ENCODE peak calls at places on chromosome 16, in seven cellular contexts. F is D341Med; N is astrocyte of the cerebellum; L is CD4-positive, alpha-beta memory T cell; B is WTC11; X is GM12892; T is NCI-H146. P is an unnamed sample.

GRCh38 chr16:6018848-6019489 is 921.4 kb upstream of the EEF2KMT start:
- DNase-seq in L (no peak), T (no peak), N (no peak), B (no peak), F (peak; percentile 30), X (no peak), P (peak; percentile 46)

GRCh38 chr16:2713985-2714774 is 5.8 kb downstream of the PRSS27 start:
- DNase-seq in T (peak; percentile 74), N (no peak), F (no peak), X (no peak), L (no peak), B (no peak), P (no peak)

GRCh38 chr16:4086153-4086552 is 30.1 kb downstream of the ADCY9 start:
- DNase-seq in T (no peak), L (no peak), X (no peak), B (no peak), N (no peak), F (no peak), P (no peak)

GRCh38 chr16:17397499-17397891 is 73.3 kb downstream of the XYLT1 start:
- DNase-seq in T (no peak), B (no peak), L (peak; percentile 48), F (no peak), X (no peak), N (no peak), P (no peak)

GRCh38 chr16:57859331-57859730 is 57.0 kb upstream of the KIFC3 start:
- DNase-seq in T (no peak), F (peak; percentile 48), L (no peak), X (no peak), B (peak; percentile 41), N (no peak), P (peak; percentile 38)

GRCh38 chr16:68065716-68066305 is 19.4 kb upstream of the NFATC3 start:
- DNase-seq in B (no peak), X (no peak), N (peak; percentile 45), T (no peak), F (no peak), L (no peak), P (no peak)

GRCh38 chr16:89949121-89949742 is 677 bp downstream of the DEF8 start:
- DNase-seq in F (peak; percentile 72), T (no peak), X (no peak), B (no peak), L (no peak), N (no peak), P (no peak)

GRCh38 chr16:26787924-26788323 is 278.8 kb upstream of the C16orf82 start:
- DNase-seq in B (no peak), F (no peak), L (no peak), N (no peak), X (no peak), T (no peak), P (no peak)

GRCh38 chr16:10581507-10581906 is 1.1 kb upstream of the EMP2 start:
- DNase-seq in B (no peak), X (no peak), N (no peak), L (no peak), T (no peak), F (no peak), P (no peak)

GRCh38 chr16:87227651-87228015 is 89.6 kb downstream of the C16orf95 start:
- DNase-seq in X (no peak), L (no peak), B (no peak), T (no peak), N (no peak), F (no peak), P (no peak)

GRCh38 chr16:58847902-58848661 is 114.0 kb upstream of the GOT2 start:
- DNase-seq in N (no peak), L (no peak), F (no peak), B (no peak), X (no peak), T (no peak), P (no peak)

GRCh38 chr16:29029168-29029994 is 44.5 kb downstream of the LAT start:
- DNase-seq in L (no peak), F (no peak), N (peak; percentile 81), T (no peak), B (peak; percentile 32), X (no peak), P (peak; percentile 82)

GRCh38 chr16:11308493-11309283 is 27.6 kb upstream of the PRM1 start:
- DNase-seq in N (no peak), F (no peak), X (peak; percentile 50), L (no peak), B (peak; percentile 41), T (no peak), P (no peak)

GRCh38 chr16:89519881-89520280 is 11.7 kb downstream of the SPG7 start:
- DNase-seq in N (no peak), X (no peak), F (no peak), L (no peak), B (no peak), T (no peak), P (no peak)

GRCh38 chr16:17830651-17831050 is 359.9 kb upstream of the XYLT1 start:
- DNase-seq in L (no peak), T (no peak), B (no peak), F (no peak), N (no peak), X (no peak), P (no peak)

GRCh38 chr16:57614546-57615343 is 13.7 kb upstream of the ADGRG1 start:
- DNase-seq in T (no peak), N (no peak), B (no peak), F (no peak), L (no peak), X (no peak), P (no peak)

GRCh38 chr16:55701442-55702319 is 45.9 kb downstream of the SLC6A2 start:
- DNase-seq in F (peak; percentile 48), B (peak; percentile 71), T (peak; percentile 27), X (peak; percentile 36), N (peak; percentile 6), L (no peak), P (peak; percentile 81)

GRCh38 chr16:7650446-7650845 is 317.8 kb downstream of the RBFOX1 start:
- DNase-seq in B (no peak), N (no peak), X (no peak), L (no peak), T (no peak), F (no peak), P (peak; percentile 11)

GRCh38 chr16:12186774-12187335 is 210.3 kb downstream of the SNX29 start:
- DNase-seq in T (no peak), X (no peak), B (no peak), F (no peak), N (no peak), L (no peak), P (no peak)

GRCh38 chr16:87028481-87029320 is 288.5 kb downstream of the C16orf95 start:
- DNase-seq in L (no peak), X (no peak), F (no peak), B (no peak), T (no peak), N (no peak), P (no peak)

GRCh38 chr16:1260101-1260670 is 4.3 kb downstream of the TPSD1 start:
- DNase-seq in F (no peak), B (no peak), L (no peak), X (no peak), T (no peak), N (no peak), P (no peak)